ENCODE peak calls at places on chromosomes 12 and 14, in six cellular contexts. I, H, P, U, L and E are unnamed samples.

GRCh38 chr14:75562048-75562447 is 16.4 kb upstream of the FLVCR2 start:
- DNase-seq in I (no peak), P (no peak), L (no peak), U (no peak), H (peak), E (no peak)

GRCh38 chr14:41718477-41719166 is 111.9 kb downstream of the LRFN5 start:
- DNase-seq in U (no peak), I (no peak), H (no peak), L (no peak), P (no peak), E (no peak)

GRCh38 chr14:103880334-103880985 is 33.1 kb upstream of the PPP1R13B start:
- DNase-seq in H (no peak), U (peak), I (peak), P (peak), L (no peak), E (no peak)

GRCh38 chr14:24911324-24912095 is 138.4 kb downstream of the STXBP6 start:
- DNase-seq in P (peak), L (no peak), U (peak), H (no peak), I (no peak), E (no peak)

GRCh38 chr12:6224550-6224949 is 24.4 kb downstream of the CD9 start:
- DNase-seq in U (peak), I (peak), L (peak), H (no peak), P (no peak), E (no peak)

GRCh38 chr12:100154472-100155247 is 12.0 kb upstream of the BLTP3B start:
- DNase-seq in L (peak), I (peak), P (peak), H (no peak), U (no peak), E (no peak)

GRCh38 chr14:75222208-75222701 is 45.8 kb upstream of the TMED10 start:
- DNase-seq in H (peak), L (peak), U (peak), P (no peak), I (peak), E (peak)

GRCh38 chr12:48917857-48918537 is 7.3 kb downstream of the FKBP11 start:
- DNase-seq in P (no peak), I (no peak), L (no peak), H (no peak), U (no peak), E (no peak)

GRCh38 chr14:53190938-53191337 is 37.8 kb upstream of the DDHD1 start:
- DNase-seq in H (no peak), L (no peak), I (no peak), P (no peak), U (peak), E (peak)

GRCh38 chr12:131621701-131622421 is 89.0 kb upstream of the SFSWAP start:
- DNase-seq in I (no peak), P (no peak), U (no peak), H (peak), L (no peak), E (peak)

GRCh38 chr14:104104006-104104901 is 18.8 kb downstream of the ASPG start:
- DNase-seq in I (no peak), P (no peak), U (no peak), H (no peak), L (no peak), E (no peak)

GRCh38 chr12:51008329-51008728 is 17.9 kb downstream of the SLC11A2 start:
- DNase-seq in L (no peak), U (no peak), P (no peak), H (no peak), I (no peak), E (no peak)

GRCh38 chr12:116187158-116187511 is 90.4 kb downstream of the MED13L start:
- DNase-seq in H (no peak), P (no peak), L (no peak), U (no peak), I (no peak), E (no peak)

GRCh38 chr12:74449872-74450271 is 87.8 kb upstream of the ATXN7L3B start:
- DNase-seq in P (no peak), U (peak), I (no peak), H (no peak), L (no peak), E (peak)

GRCh38 chr12:121301876-121302275 is 5.4 kb upstream of the CAMKK2 start:
- DNase-seq in U (no peak), I (no peak), L (no peak), H (no peak), P (no peak), E (no peak)

GRCh38 chr14:53209370-53209769 is 56.2 kb upstream of the DDHD1 start:
- DNase-seq in L (no peak), P (no peak), H (no peak), U (no peak), I (peak), E (no peak)

GRCh38 chr12:10952645-10953044 is 13.6 kb upstream of the TAS2R14 start:
- DNase-seq in I (no peak), U (no peak), L (no peak), H (no peak), P (no peak), E (no peak)

GRCh38 chr14:97395068-97395467 is 597.9 kb downstream of the VRK1 start:
- DNase-seq in H (no peak), L (no peak), U (no peak), P (no peak), I (no peak), E (no peak)

GRCh38 chr12:17928708-17929366 is 161.2 kb downstream of the RERGL start:
- DNase-seq in I (peak), L (no peak), U (peak), H (peak), P (no peak), E (peak)

GRCh38 chr14:37384870-37385596 is 187.3 kb downstream of the MIPOL1 start:
- DNase-seq in H (no peak), L (no peak), P (peak), U (no peak), I (no peak), E (no peak)

GRCh38 chr12:81300454-81300853 is 222.6 kb downstream of the ACSS3 start:
- DNase-seq in U (peak), L (no peak), P (no peak), I (no peak), H (no peak), E (no peak)

GRCh38 chr12:9692909-9693308 is 23.4 kb downstream of the CLEC2D start:
- DNase-seq in L (no peak), H (no peak), I (no peak), U (no peak), P (no peak), E (no peak)

GRCh38 chr12:113504917-113505316 is 33.2 kb upstream of the LHX5 start:
- DNase-seq in I (no peak), L (no peak), U (no peak), P (no peak), H (no peak), E (no peak)

GRCh38 chr12:62813031-62813829 is 121.7 kb downstream of the PPM1H start:
- DNase-seq in P (peak), L (peak), I (peak), H (no peak), U (peak), E (no peak)

GRCh38 chr14:59632381-59632780 is 55.8 kb upstream of the CCDC175 start:
- DNase-seq in U (peak), L (peak), H (no peak), I (peak), P (no peak), E (no peak)

GRCh38 chr12:26195641-26196423 is 459 bp downstream of the SSPN start:
- DNase-seq in I (peak), U (peak), P (peak), L (no peak), H (no peak), E (no peak)

GRCh38 chr14:70641548-70642312 is at the start of gene TTC9:
- DNase-seq in P (no peak), H (no peak), I (no peak), L (peak), U (no peak), E (no peak)

GRCh38 chr14:70642313-70643235 is 858 bp downstream of the TTC9 start:
- DNase-seq in H (no peak), U (no peak), I (peak), P (no peak), L (peak), E (no peak)

GRCh38 chr14:70640938-70641547 is 673 bp upstream of the TTC9 start:
- DNase-seq in P (no peak), L (peak), H (peak), U (peak), I (peak), E (no peak)

GRCh38 chr14:70635971-70636595 is 5.6 kb upstream of the TTC9 start:
- DNase-seq in U (no peak), I (no peak), L (no peak), H (peak), P (no peak), E (peak)

GRCh38 chr14:70638416-70638815 is 3.3 kb upstream of the TTC9 start:
- DNase-seq in H (no peak), I (no peak), U (no peak), P (no peak), L (no peak), E (no peak)
- H3K27ac ChIP-seq in H (no peak), I (no peak), U (no peak), P (no peak), L (no peak), E (peak)

DNA sequence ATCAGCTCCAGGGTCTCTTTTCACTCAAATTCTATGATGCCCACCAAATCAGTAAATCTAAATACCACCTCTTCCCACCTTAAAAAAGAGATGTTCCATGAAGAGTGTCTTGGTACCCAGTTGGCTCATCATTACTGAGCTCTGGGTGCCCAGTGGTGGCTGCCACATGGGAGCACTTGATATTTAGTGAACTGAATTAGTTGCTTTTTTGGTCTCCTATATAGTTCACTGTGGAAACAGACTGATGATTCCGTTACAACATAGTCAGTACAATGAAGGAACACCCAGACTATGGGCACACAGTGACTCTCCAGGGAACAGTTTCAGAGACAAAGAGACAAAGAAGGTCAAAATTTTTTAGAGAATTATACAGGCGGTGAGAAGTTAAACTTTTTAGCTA is 14.7 kb upstream of the YY1 start:
- DNase-seq in H (no peak), U (no peak), P (no peak), I (no peak), L (no peak), E (no peak)
- H3K27ac ChIP-seq in H (no peak), U (no peak), P (no peak), I (no peak), L (no peak), E (no peak)

DNA sequence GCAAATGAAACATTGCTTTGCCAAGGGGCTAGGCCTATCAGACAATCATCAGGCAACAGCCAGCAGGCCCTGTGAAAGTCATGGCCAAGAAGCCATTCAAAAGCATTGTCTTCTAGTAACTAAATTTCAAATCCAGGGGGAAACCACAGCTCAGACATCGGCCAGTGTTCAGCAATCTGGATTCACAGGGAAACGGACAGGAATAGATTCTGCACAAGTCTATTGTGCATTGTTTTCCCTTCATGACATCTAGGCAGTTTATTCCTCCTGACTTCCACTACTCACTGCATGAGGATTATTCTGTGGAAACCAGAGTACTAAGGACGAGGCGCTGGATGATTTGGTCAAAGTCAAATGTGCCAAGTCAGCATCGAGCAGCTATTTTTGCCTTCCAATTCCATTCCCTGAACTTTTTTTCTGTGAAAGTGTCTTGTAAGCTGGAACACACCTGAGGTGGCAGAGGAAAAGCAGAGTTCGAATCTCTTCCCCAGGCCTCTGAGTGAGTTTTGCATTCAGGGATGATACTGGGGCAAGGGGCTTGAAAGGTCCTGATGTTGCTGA is 75.4 kb downstream of the VCPKMT start:
- DNase-seq in U (no peak), I (no peak), P (no peak), L (no peak), H (no peak), E (no peak)
- H3K27ac ChIP-seq in U (peak), I (peak), P (no peak), L (no peak), H (peak), E (peak)

DNA sequence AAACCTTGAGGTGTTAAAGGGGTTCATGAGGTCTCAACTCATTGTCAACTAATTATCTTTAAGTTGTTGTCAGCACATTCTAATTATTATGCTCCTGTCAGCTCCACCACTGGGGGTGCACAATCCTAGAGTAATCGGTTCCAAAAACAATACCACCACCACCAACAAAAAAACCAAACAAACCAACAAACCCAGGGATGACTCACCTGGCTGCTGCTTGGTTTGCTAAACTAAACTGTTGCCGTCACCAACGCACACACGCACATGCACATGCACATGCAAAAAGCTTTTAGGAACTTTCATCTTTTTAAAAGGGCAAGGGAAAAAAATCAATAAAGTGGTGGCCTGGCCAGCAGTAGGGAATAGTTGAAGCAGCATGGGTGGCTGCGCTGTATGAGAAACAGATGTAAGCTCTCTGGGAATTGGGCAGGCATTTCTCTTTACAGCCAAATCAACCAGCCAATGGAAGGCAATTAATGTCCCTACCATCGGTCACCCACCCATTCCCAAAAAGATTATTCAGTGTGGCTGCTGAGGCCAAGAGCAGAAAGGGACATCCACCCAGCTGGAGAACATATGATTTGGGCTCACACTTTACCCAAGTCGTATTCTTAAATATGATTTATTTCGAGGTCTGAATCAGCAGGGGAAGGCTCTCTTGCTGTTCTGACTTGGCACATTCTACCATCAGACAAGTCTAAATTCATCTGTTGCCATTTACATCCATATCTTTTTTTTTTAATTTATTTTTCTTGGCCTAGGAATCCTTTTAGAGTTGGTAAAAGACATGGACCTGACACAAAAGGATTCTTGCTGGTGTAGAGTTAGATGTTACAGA is 20.0 kb downstream of the TMEM30B start:
- DNase-seq in U (peak), L (no peak), P (no peak), H (peak), I (no peak), E (no peak)
- H3K27ac ChIP-seq in U (no peak), L (no peak), P (no peak), H (no peak), I (no peak), E (no peak)

GRCh38 chr12:123264642-123265041 is 7.0 kb downstream of the CDK2AP1 start:
- DNase-seq in U (no peak), H (no peak), L (peak), P (no peak), I (no peak), E (no peak)
- H3K27ac ChIP-seq in U (no peak), H (no peak), L (no peak), P (no peak), I (no peak), E (no peak)

GRCh38 chr14:68251766-68252100 is 432.2 kb downstream of the RAD51B start:
- DNase-seq in I (no peak), L (peak), P (no peak), H (no peak), U (no peak), E (no peak)
- H3K27ac ChIP-seq in I (no peak), L (peak), P (no peak), H (peak), U (no peak), E (peak)

GRCh38 chr12:108514973-108515814 is at the start of gene FICD:
- DNase-seq in H (peak), U (peak), I (peak), L (peak), P (peak), E (peak)
- H3K27ac ChIP-seq in H (peak), U (peak), I (peak), L (no peak), P (peak), E (peak)

GRCh38 chr12:69653703-69654102 is 43.0 kb upstream of the LRRC10 start:
- DNase-seq in H (no peak), I (no peak), U (no peak), L (no peak), P (no peak), E (no peak)
- H3K27ac ChIP-seq in H (no peak), I (no peak), U (no peak), L (no peak), P (no peak), E (no peak)